ENCODE peak calls at places on chromosomes 3 and 15, in seven cellular contexts. One of them, this sample, is unnamed.

GRCh38 chr3:11637901-11638668 is 5.6 kb downstream of the VGLL4 start:
- DNase-seq in uterus: no peak
- DNase-seq in breast epithelium: no peak
- DNase-seq in IMR-90: peak
- DNase-seq in esophagus squamous epithelium: no peak
- DNase-seq in tibial nerve: no peak
- DNase-seq in A549: no peak
- DNase-seq in this sample: no peak

GRCh38 chr3:140093742-140094141 is 158.8 kb downstream of the CLSTN2 start:
- DNase-seq in uterus: peak
- DNase-seq in breast epithelium: no peak
- DNase-seq in IMR-90: peak
- DNase-seq in esophagus squamous epithelium: no peak
- DNase-seq in tibial nerve: peak
- DNase-seq in A549: no peak
- DNase-seq in this sample: no peak

GRCh38 chr3:12896206-12896697 is 54.9 kb upstream of the RPL32 start:
- DNase-seq in uterus: no peak
- DNase-seq in breast epithelium: no peak
- DNase-seq in IMR-90: peak
- DNase-seq in esophagus squamous epithelium: no peak
- DNase-seq in tibial nerve: peak
- DNase-seq in A549: no peak
- DNase-seq in this sample: no peak

GRCh38 chr3:49602049-49602554 is 47.8 kb downstream of the BSN start:
- DNase-seq in uterus: no peak
- DNase-seq in breast epithelium: no peak
- DNase-seq in IMR-90: no peak
- DNase-seq in esophagus squamous epithelium: no peak
- DNase-seq in tibial nerve: no peak
- DNase-seq in A549: no peak
- DNase-seq in this sample: no peak

GRCh38 chr3:193630005-193630404 is 37.0 kb downstream of the OPA1 start:
- DNase-seq in uterus: no peak
- DNase-seq in breast epithelium: no peak
- DNase-seq in IMR-90: peak
- DNase-seq in esophagus squamous epithelium: no peak
- DNase-seq in tibial nerve: no peak
- DNase-seq in A549: no peak
- DNase-seq in this sample: no peak

GRCh38 chr3:48446425-48447193 is at the start of gene ATRIP:
- DNase-seq in uterus: peak
- DNase-seq in breast epithelium: peak
- DNase-seq in IMR-90: peak
- DNase-seq in esophagus squamous epithelium: peak
- DNase-seq in tibial nerve: peak
- DNase-seq in A549: peak
- DNase-seq in this sample: peak

GRCh38 chr3:129658156-129658843 is 51.8 kb upstream of the PLXND1 start:
- DNase-seq in uterus: no peak
- DNase-seq in breast epithelium: no peak
- DNase-seq in IMR-90: no peak
- DNase-seq in esophagus squamous epithelium: no peak
- DNase-seq in tibial nerve: no peak
- DNase-seq in A549: no peak
- DNase-seq in this sample: no peak

GRCh38 chr3:111667621-111668239 is 72.6 kb upstream of the ZBED2 start:
- DNase-seq in uterus: peak
- DNase-seq in breast epithelium: no peak
- DNase-seq in IMR-90: peak
- DNase-seq in esophagus squamous epithelium: peak
- DNase-seq in tibial nerve: peak
- DNase-seq in A549: no peak
- DNase-seq in this sample: peak

GRCh38 chr3:141039573-141039972 is 11.6 kb upstream of the SPSB4 start:
- DNase-seq in uterus: no peak
- DNase-seq in breast epithelium: no peak
- DNase-seq in IMR-90: no peak
- DNase-seq in esophagus squamous epithelium: no peak
- DNase-seq in tibial nerve: no peak
- DNase-seq in A549: no peak
- DNase-seq in this sample: no peak

GRCh38 chr3:140249188-140249587 is 314.2 kb downstream of the CLSTN2 start:
- DNase-seq in uterus: no peak
- DNase-seq in breast epithelium: no peak
- DNase-seq in IMR-90: no peak
- DNase-seq in esophagus squamous epithelium: no peak
- DNase-seq in tibial nerve: no peak
- DNase-seq in A549: no peak
- DNase-seq in this sample: no peak

GRCh38 chr15:69074011-69074842 is 59.7 kb downstream of the NOX5 start:
- DNase-seq in uterus: peak
- DNase-seq in breast epithelium: peak
- DNase-seq in IMR-90: peak
- DNase-seq in esophagus squamous epithelium: no peak
- DNase-seq in tibial nerve: peak
- DNase-seq in A549: peak
- DNase-seq in this sample: no peak

GRCh38 chr3:160921020-160921635 is 165.1 kb downstream of the PPM1L start:
- DNase-seq in uterus: no peak
- DNase-seq in breast epithelium: no peak
- DNase-seq in IMR-90: peak
- DNase-seq in esophagus squamous epithelium: no peak
- DNase-seq in tibial nerve: peak
- DNase-seq in A549: peak
- DNase-seq in this sample: peak

GRCh38 chr3:144380832-144381231 is 409.2 kb downstream of the DIPK2A start:
- DNase-seq in uterus: no peak
- DNase-seq in breast epithelium: no peak
- DNase-seq in IMR-90: no peak
- DNase-seq in esophagus squamous epithelium: no peak
- DNase-seq in tibial nerve: no peak
- DNase-seq in A549: no peak
- DNase-seq in this sample: no peak

GRCh38 chr3:82133070-82133606 is 371.7 kb upstream of the GBE1 start:
- DNase-seq in uterus: peak
- DNase-seq in breast epithelium: peak
- DNase-seq in IMR-90: peak
- DNase-seq in esophagus squamous epithelium: no peak
- DNase-seq in tibial nerve: peak
- DNase-seq in A549: peak
- DNase-seq in this sample: no peak

GRCh38 chr15:89179966-89180875 is 41.2 kb downstream of the RLBP1 start:
- DNase-seq in uterus: no peak
- DNase-seq in breast epithelium: no peak
- DNase-seq in IMR-90: peak
- DNase-seq in esophagus squamous epithelium: no peak
- DNase-seq in tibial nerve: no peak
- DNase-seq in A549: no peak
- DNase-seq in this sample: no peak

GRCh38 chr15:96073908-96074307 is 256.6 kb upstream of the NR2F2 start:
- DNase-seq in uterus: no peak
- DNase-seq in breast epithelium: no peak
- DNase-seq in IMR-90: no peak
- DNase-seq in esophagus squamous epithelium: no peak
- DNase-seq in tibial nerve: no peak
- DNase-seq in A549: no peak
- DNase-seq in this sample: no peak

GRCh38 chr15:39139431-39140059 is 441.3 kb upstream of the THBS1 start:
- DNase-seq in uterus: no peak
- DNase-seq in breast epithelium: no peak
- DNase-seq in IMR-90: no peak
- DNase-seq in esophagus squamous epithelium: no peak
- DNase-seq in tibial nerve: no peak
- DNase-seq in A549: no peak
- DNase-seq in this sample: no peak

GRCh38 chr3:73432021-73432722 is 192.6 kb downstream of the PDZRN3 start:
- DNase-seq in uterus: peak
- DNase-seq in breast epithelium: no peak
- DNase-seq in IMR-90: peak
- DNase-seq in esophagus squamous epithelium: no peak
- DNase-seq in tibial nerve: peak
- DNase-seq in A549: peak
- DNase-seq in this sample: peak

GRCh38 chr3:78570482-78570881 is 1197.3 kb downstream of the ROBO1 start:
- DNase-seq in uterus: no peak
- DNase-seq in breast epithelium: no peak
- DNase-seq in IMR-90: no peak
- DNase-seq in esophagus squamous epithelium: no peak
- DNase-seq in tibial nerve: no peak
- DNase-seq in A549: no peak
- DNase-seq in this sample: no peak

GRCh38 chr3:110419096-110419495 is 652.5 kb upstream of the NECTIN3 start:
- DNase-seq in uterus: no peak
- DNase-seq in breast epithelium: no peak
- DNase-seq in IMR-90: no peak
- DNase-seq in esophagus squamous epithelium: no peak
- DNase-seq in tibial nerve: no peak
- DNase-seq in A549: no peak
- DNase-seq in this sample: no peak

GRCh38 chr15:80701676-80702311 is 6.7 kb downstream of the ABHD17C start:
- DNase-seq in uterus: no peak
- DNase-seq in breast epithelium: no peak
- DNase-seq in IMR-90: no peak
- DNase-seq in esophagus squamous epithelium: no peak
- DNase-seq in tibial nerve: no peak
- DNase-seq in A549: no peak
- DNase-seq in this sample: no peak

GRCh38 chr15:75104804-75105557 is 81.6 kb downstream of the PPCDC start:
- DNase-seq in uterus: no peak
- DNase-seq in breast epithelium: peak
- DNase-seq in IMR-90: peak
- DNase-seq in esophagus squamous epithelium: no peak
- DNase-seq in tibial nerve: peak
- DNase-seq in A549: peak
- DNase-seq in this sample: no peak

GRCh38 chr3:26921054-26921453 is 298.5 kb downstream of the LRRC3B start:
- DNase-seq in uterus: no peak
- DNase-seq in breast epithelium: no peak
- DNase-seq in IMR-90: no peak
- DNase-seq in esophagus squamous epithelium: no peak
- DNase-seq in tibial nerve: no peak
- DNase-seq in A549: no peak
- DNase-seq in this sample: no peak

GRCh38 chr15:86743283-86743903 is 663.7 kb downstream of the AGBL1 start:
- DNase-seq in uterus: no peak
- DNase-seq in breast epithelium: no peak
- DNase-seq in IMR-90: no peak
- DNase-seq in esophagus squamous epithelium: no peak
- DNase-seq in tibial nerve: peak
- DNase-seq in A549: peak
- DNase-seq in this sample: no peak

DNA sequence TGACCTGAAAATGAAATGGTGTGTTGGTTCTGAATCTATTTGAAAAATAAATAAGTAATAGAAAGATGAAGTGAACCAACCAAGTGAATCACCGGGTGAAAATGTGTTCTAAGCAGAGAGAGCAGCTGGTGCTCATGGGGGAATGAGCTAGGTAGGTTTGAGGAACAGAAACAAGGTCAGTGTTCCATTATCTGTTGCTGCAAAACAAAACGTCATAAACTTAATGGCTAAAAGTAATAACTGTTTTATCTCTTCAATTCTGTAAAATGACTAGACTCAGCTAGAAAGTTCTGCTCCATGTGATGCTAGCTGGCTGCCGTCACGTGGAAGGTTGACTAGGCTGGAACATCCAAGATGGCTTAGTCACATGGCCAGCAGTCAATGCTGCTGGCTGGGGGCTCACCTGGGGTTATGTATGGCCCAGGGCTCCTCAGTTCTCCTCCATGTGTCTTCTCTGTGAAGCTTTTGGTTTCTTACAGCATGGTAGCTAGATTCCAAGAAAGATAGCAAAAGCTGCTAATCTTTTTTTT is 13.3 kb upstream of the SH3BP5 start:
- DNase-seq in uterus: no peak
- DNase-seq in breast epithelium: no peak
- DNase-seq in IMR-90: no peak
- DNase-seq in esophagus squamous epithelium: no peak
- DNase-seq in tibial nerve: no peak
- DNase-seq in A549: no peak
- DNase-seq in this sample: no peak
- TF ChIP-seq POLR2A in uterus: no peak
- TF ChIP-seq POLR2A in breast epithelium: no peak
- TF ChIP-seq POLR2A in IMR-90: no peak
- TF ChIP-seq POLR2A in esophagus squamous epithelium: no peak
- TF ChIP-seq POLR2A in tibial nerve: no peak
- TF ChIP-seq POLR2A in A549: no peak
- TF ChIP-seq POLR2A in this sample: no peak

GRCh38 chr3:105397974-105398373 is 31.3 kb downstream of the ALCAM start:
- DNase-seq in uterus: no peak
- DNase-seq in breast epithelium: no peak
- DNase-seq in IMR-90: no peak
- DNase-seq in esophagus squamous epithelium: no peak
- DNase-seq in tibial nerve: no peak
- DNase-seq in A549: no peak
- DNase-seq in this sample: no peak
- TF ChIP-seq POLR2A in uterus: no peak
- TF ChIP-seq POLR2A in breast epithelium: no peak
- TF ChIP-seq POLR2A in IMR-90: no peak
- TF ChIP-seq POLR2A in esophagus squamous epithelium: no peak
- TF ChIP-seq POLR2A in tibial nerve: no peak
- TF ChIP-seq POLR2A in A549: no peak
- TF ChIP-seq POLR2A in this sample: no peak

GRCh38 chr3:40505599-40506462 is at the start of gene ZNF620:
- DNase-seq in uterus: peak
- DNase-seq in breast epithelium: peak
- DNase-seq in IMR-90: peak
- DNase-seq in esophagus squamous epithelium: no peak
- DNase-seq in tibial nerve: peak
- DNase-seq in A549: peak
- DNase-seq in this sample: peak
- TF ChIP-seq POLR2A in uterus: peak
- TF ChIP-seq POLR2A in breast epithelium: no peak
- TF ChIP-seq POLR2A in IMR-90: peak
- TF ChIP-seq POLR2A in esophagus squamous epithelium: no peak
- TF ChIP-seq POLR2A in tibial nerve: peak
- TF ChIP-seq POLR2A in A549: peak
- TF ChIP-seq POLR2A in this sample: no peak

DNA sequence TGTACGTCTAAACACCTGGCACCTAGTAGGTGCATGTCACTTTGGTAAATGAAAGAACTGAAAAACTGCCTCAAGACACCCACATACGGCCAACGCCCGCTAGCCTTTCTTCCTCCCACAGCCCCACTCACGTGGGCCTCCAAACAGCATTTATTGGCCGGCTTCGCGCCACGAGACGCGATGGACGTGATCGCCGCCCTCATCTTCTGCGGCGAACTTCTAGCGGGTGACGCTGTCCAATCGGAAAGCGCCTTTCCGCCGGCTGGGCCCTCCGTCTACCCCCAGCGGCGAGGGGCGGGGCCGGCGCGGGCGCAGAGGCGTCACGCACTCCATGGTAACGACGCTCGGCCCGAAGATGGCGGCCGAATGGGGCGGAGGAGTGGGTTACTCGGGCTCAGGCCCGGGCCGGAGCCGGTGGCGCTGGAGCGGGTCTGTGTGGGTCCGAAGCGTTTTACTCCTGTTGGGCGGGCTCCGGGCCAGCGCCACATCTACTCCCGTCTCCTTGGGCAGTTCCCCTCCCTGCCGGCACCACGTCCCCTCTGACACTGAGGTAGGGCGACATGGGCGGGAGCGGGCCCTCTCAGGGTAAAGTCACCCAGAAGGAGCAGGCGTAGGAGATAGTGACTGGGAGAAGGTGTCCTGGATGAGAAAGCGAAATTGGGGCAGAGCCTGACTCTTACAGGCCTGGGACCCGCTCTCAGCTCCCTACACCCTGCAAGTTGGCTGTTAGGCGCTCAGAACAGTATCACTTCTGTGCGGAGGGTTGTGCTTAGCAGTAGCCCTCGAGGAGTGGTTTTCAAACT is at the start of gene LMLN:
- DNase-seq in uterus: peak
- DNase-seq in breast epithelium: peak
- DNase-seq in IMR-90: peak
- DNase-seq in esophagus squamous epithelium: peak
- DNase-seq in tibial nerve: peak
- DNase-seq in A549: peak
- DNase-seq in this sample: peak
- TF ChIP-seq POLR2A in uterus: peak
- TF ChIP-seq POLR2A in breast epithelium: peak
- TF ChIP-seq POLR2A in IMR-90: peak
- TF ChIP-seq POLR2A in esophagus squamous epithelium: peak
- TF ChIP-seq POLR2A in tibial nerve: peak
- TF ChIP-seq POLR2A in A549: peak
- TF ChIP-seq POLR2A in this sample: peak